ENCODE peak calls at places on chromosome X, in ten cellular contexts. F is activated T-helper 1 cell treated with anti-CD3 and anti-CD28 coated beads, Interleukin-2, amount 50 U/mL, for 16 hours; S is astrocyte; H is gastrocnemius medialis; U is NCI-H1694 treated with DMSO at 0.1 percent for 48 hours; W is activated CD4-positive, alpha-beta T cell treated with anti-CD3 and anti-CD28 coated beads, Interleukin-2, amount 50 U/mL, for 1 hour; Q is iPS-NIHi11; Z is cardiac muscle cell; D is astrocyte of the spinal cord; K is HT-29. C is an unnamed sample.

GRCh38 chrX:23919706-23920320 is 12.0 kb downstream of the CXorf58 start:
- DNase-seq in Z (no peak), U (no peak), H (no peak), W (no peak), S (no peak), D (no peak), K (no peak), Q (no peak), F (no peak), C (no peak)

GRCh38 chrX:11750051-11750450 is 8.0 kb upstream of the MSL3 start:
- DNase-seq in W (no peak), D (no peak), U (no peak), Q (no peak), F (no peak), S (no peak), K (no peak), Z (no peak), H (no peak), C (no peak)

GRCh38 chrX:23908219-23909003 is 605 bp downstream of the CXorf58 start:
- DNase-seq in D (no peak), Z (peak; percentile 59), Q (peak; percentile 7), F (no peak), S (no peak), U (no peak), K (no peak), W (no peak), H (no peak), C (no peak)

GRCh38 chrX:107768051-107768450 is 7.5 kb downstream of the TSC22D3 start:
- DNase-seq in H (no peak), K (no peak), Z (no peak), F (no peak), W (no peak), Q (no peak), U (no peak), S (no peak), D (no peak), C (no peak)

GRCh38 chrX:9678215-9678980 is 87.2 kb downstream of the GPR143 start:
- DNase-seq in S (no peak), F (no peak), Z (no peak), H (no peak), K (no peak), W (no peak), U (no peak), D (no peak), Q (no peak), C (no peak)

GRCh38 chrX:52410439-52411394 is 41.9 kb downstream of the XAGE2 start:
- DNase-seq in F (no peak), S (no peak), D (no peak), H (no peak), W (no peak), U (no peak), Z (no peak), K (no peak), Q (no peak), C (no peak)

GRCh38 chrX:67520671-67521070 is 23.1 kb upstream of the AR start:
- DNase-seq in W (no peak), K (no peak), Z (no peak), U (no peak), D (no peak), S (no peak), F (no peak), H (no peak), Q (no peak), C (no peak)

GRCh38 chrX:11244641-11245040 is 48.6 kb upstream of the AMELX start:
- DNase-seq in H (peak; percentile 5), U (no peak), D (no peak), W (no peak), Q (no peak), K (no peak), Z (no peak), F (no peak), S (no peak), C (peak; percentile 41)

GRCh38 chrX:155333701-155334100 is 713 bp downstream of the CLIC2 start:
- DNase-seq in W (no peak), F (no peak), H (no peak), Q (no peak), U (no peak), K (no peak), Z (no peak), D (no peak), S (no peak), C (no peak)

GRCh38 chrX:105647749-105648148 is 174.6 kb upstream of the NRK start:
- DNase-seq in U (no peak), H (no peak), F (no peak), Z (no peak), S (no peak), D (no peak), Q (no peak), W (no peak), K (no peak), C (peak; percentile 26)

GRCh38 chrX:140391313-140391712 is 113.6 kb downstream of the SOX3 start:
- DNase-seq in S (no peak), Z (no peak), W (no peak), F (no peak), H (no peak), D (no peak), Q (no peak), U (no peak), K (no peak), C (no peak)

GRCh38 chrX:123993326-123993725 is 31.8 kb downstream of the STAG2 start:
- DNase-seq in H (no peak), U (no peak), K (no peak), F (no peak), D (peak; percentile 61), W (no peak), Z (no peak), Q (no peak), S (peak; percentile 80), C (peak; percentile 82)

GRCh38 chrX:109839694-109840358 is 106.8 kb upstream of the ACSL4 start:
- DNase-seq in Z (no peak), S (peak; percentile 40), Q (peak; percentile 41), H (no peak), F (no peak), U (no peak), K (no peak), W (no peak), D (peak; percentile 38), C (peak; percentile 45)

GRCh38 chrX:119067023-119067739 is 5.6 kb upstream of the CT47C1 start:
- DNase-seq in K (peak; percentile 64), Z (peak; percentile 55), U (peak; percentile 36), W (peak; percentile 36), Q (peak; percentile 55), D (peak; percentile 52), H (no peak), S (peak; percentile 7), F (no peak), C (peak; percentile 41)

GRCh38 chrX:11899091-11899490 is 141.1 kb downstream of the MSL3 start:
- DNase-seq in D (peak; percentile 52), H (no peak), W (no peak), U (no peak), F (no peak), K (no peak), Z (no peak), S (peak; percentile 67), Q (no peak), C (peak; percentile 40)

GRCh38 chrX:10597871-10598270 is 22.5 kb downstream of the MID1 start:
- DNase-seq in K (no peak), F (no peak), U (no peak), W (no peak), S (no peak), Q (peak; percentile 13), H (no peak), Z (peak; percentile 19), D (no peak), C (peak; percentile 28)

GRCh38 chrX:16240231-16240905 is 73.1 kb downstream of the MAGEB17 start:
- DNase-seq in Q (no peak), K (no peak), Z (no peak), W (no peak), U (no peak), F (no peak), S (peak; percentile 3), H (no peak), D (no peak), C (no peak)

GRCh38 chrX:2452799-2453198 is 48.0 kb downstream of the DHRSX start:
- DNase-seq in F (no peak), D (no peak), Z (no peak), W (no peak), K (no peak), S (no peak), U (no peak), Q (no peak), H (no peak), C (no peak)

GRCh38 chrX:136828830-136829229 is 48.1 kb upstream of the ARHGEF6 start:
- DNase-seq in W (no peak), H (no peak), K (no peak), Q (no peak), U (no peak), S (no peak), Z (no peak), D (no peak), F (no peak), C (no peak)

GRCh38 chrX:76172325-76172887 is 456 bp upstream of the PBDC1 start:
- DNase-seq in Z (no peak), F (no peak), W (no peak), D (no peak), U (no peak), Q (peak; percentile 4), S (peak; percentile 45), K (no peak), H (no peak), C (no peak)

GRCh38 chrX:53319614-53320542 is 38.5 kb upstream of the IQSEC2 start:
- DNase-seq in Z (no peak), H (no peak), K (no peak), S (no peak), F (no peak), Q (no peak), W (no peak), U (no peak), D (no peak), C (peak; percentile 21)

GRCh38 chrX:53190363-53190960 is 34.5 kb downstream of the KDM5C start:
- DNase-seq in U (no peak), D (no peak), Z (peak; percentile 32), S (no peak), H (no peak), W (no peak), K (peak; percentile 34), Q (peak; percentile 39), F (no peak), C (no peak)

GRCh38 chrX:45621356-45622041 is 420.8 kb upstream of the DIPK2B start:
- DNase-seq in W (no peak), F (no peak), Z (no peak), D (peak; percentile 77), K (no peak), Q (no peak), S (peak; percentile 77), H (no peak), U (no peak), C (peak; percentile 87)

GRCh38 chrX:54891573-54891972 is 29.1 kb upstream of the TRO start:
- DNase-seq in W (peak; percentile 22), S (peak; percentile 16), Q (peak; percentile 14), U (peak; percentile 3), F (no peak), Z (peak; percentile 30), D (peak; percentile 33), H (no peak), K (peak; percentile 54), C (peak; percentile 52)

GRCh38 chrX:133670394-133670793 is 255.1 kb upstream of the GPC4 start:
- DNase-seq in Q (peak; percentile 38), D (peak; percentile 50), W (no peak), U (peak; percentile 48), H (no peak), K (peak; percentile 86), S (peak; percentile 24), Z (peak; percentile 60), F (no peak), C (no peak)

GRCh38 chrX:2334237-2334636 is 166.5 kb downstream of the DHRSX start:
- DNase-seq in Q (no peak), F (no peak), H (no peak), D (no peak), K (no peak), Z (no peak), S (no peak), W (no peak), U (no peak), C (no peak)

GRCh38 chrX:100625985-100626491 is 10.6 kb downstream of the TSPAN6 start:
- DNase-seq in D (peak; percentile 54), W (no peak), Q (no peak), H (no peak), S (peak; percentile 39), Z (no peak), K (no peak), U (no peak), F (no peak), C (peak; percentile 46)

GRCh38 chrX:31832263-31832662 is 760.4 kb upstream of the FTHL17 start:
- DNase-seq in D (no peak), K (no peak), F (no peak), Q (no peak), S (peak; percentile 8), H (no peak), W (no peak), Z (no peak), U (no peak), C (no peak)

C was measured in foreskin fibroblast.